ENCODE peak calls at places on chromosomes 4 and X, in four cellular contexts. E is WTC11, M is K562, S is HepG2. U is an unnamed sample.

GRCh38 chrX:50707376-50707775 is 106.6 kb downstream of the SHROOM4 start:
- DNase-seq in M (no peak), S (no peak), E (no peak), U (no peak)

GRCh38 chr4:33715996-33716395 is 2528.3 kb downstream of the ARAP2 start:
- DNase-seq in S (no peak), E (no peak), M (no peak), U (no peak)

GRCh38 chr4:89379541-89380035 is 72.0 kb upstream of the GPRIN3 start:
- DNase-seq in M (no peak), E (no peak), S (no peak), U (no peak)

GRCh38 chrX:107628662-107629532 is 587 bp downstream of the PRPS1 start:
- DNase-seq in M (peak; percentile 50), S (peak; percentile 25), E (peak; percentile 17), U (peak; percentile 50)

GRCh38 chr4:10721616-10722015 is 37.0 kb upstream of the CLNK start:
- DNase-seq in E (no peak), M (no peak), S (no peak), U (no peak)

GRCh38 chr4:4859010-4859798 is at the start of gene MSX1:
- DNase-seq in S (peak; percentile 81), E (peak; percentile 94), M (peak; percentile 97), U (peak; percentile 72)

GRCh38 chr4:140884431-140885058 is 128.4 kb upstream of the TBC1D9 start:
- DNase-seq in E (peak; percentile 59), S (peak; percentile 63), M (peak; percentile 44), U (peak; percentile 45)

GRCh38 chr4:44186850-44187246 is 261.8 kb downstream of the KCTD8 start:
- DNase-seq in M (no peak), S (no peak), E (no peak), U (no peak)

GRCh38 chrX:27236681-27237080 is 226.5 kb downstream of the PPP4R3C start:
- DNase-seq in M (no peak), S (peak; percentile 1), E (no peak), U (no peak)

GRCh38 chr4:81826336-81826735 is 354.6 kb upstream of the RASGEF1B start:
- DNase-seq in S (no peak), E (no peak), M (no peak), U (no peak)

GRCh38 chr4:76611611-76612010 is 176.6 kb downstream of the SHROOM3 start:
- DNase-seq in M (no peak), S (no peak), E (no peak), U (no peak)

GRCh38 chrX:118637997-118638396 is 89.4 kb upstream of the IL13RA1 start:
- DNase-seq in E (no peak), M (no peak), S (peak; percentile 3), U (no peak)

GRCh38 chr4:138749303-138749702 is 266.3 kb upstream of the NOCT start:
- DNase-seq in S (no peak), E (no peak), M (no peak), U (no peak)

GRCh38 chrX:78652971-78653822 is 5.9 kb downstream of the RTL3 start:
- DNase-seq in E (no peak), M (no peak), S (peak; percentile 73), U (peak; percentile 11)

GRCh38 chrX:24364326-24364725 is 3.9 kb downstream of the SUPT20HL1 start:
- DNase-seq in M (no peak), S (no peak), E (no peak), U (no peak)

GRCh38 chrX:75155454-75155829 is 641 bp downstream of the ABCB7 start:
- DNase-seq in M (peak; percentile 11), S (no peak), E (no peak), U (peak; percentile 1)

GRCh38 chrX:133171962-133172708 is 46.0 kb downstream of the TFDP3 start:
- DNase-seq in E (no peak), M (no peak), S (no peak), U (peak; percentile 17)

GRCh38 chrX:104335765-104336164 is 81.0 kb upstream of the ESX1 start:
- DNase-seq in S (no peak), E (no peak), M (no peak), U (peak; percentile 38)

GRCh38 chr4:56909083-56909981 is 1.6 kb downstream of the REST start:
- DNase-seq in S (peak; percentile 28), E (peak; percentile 53), M (no peak), U (peak; percentile 33)

GRCh38 chr4:168877407-168877778 is 132.7 kb downstream of the CBR4 start:
- DNase-seq in M (no peak), E (no peak), S (no peak), U (no peak)

GRCh38 chrX:34886011-34886410 is 56.6 kb upstream of the FAM47B start:
- DNase-seq in E (no peak), S (no peak), M (no peak), U (no peak)

GRCh38 chr4:22502895-22503814 is 12.7 kb downstream of the ADGRA3 start:
- DNase-seq in M (no peak), S (no peak), E (no peak), U (no peak)

GRCh38 chr4:125639182-125639621 is 324.4 kb downstream of the FAT4 start:
- DNase-seq in M (no peak), S (no peak), E (peak; percentile 68), U (no peak)

GRCh38 chr4:42371306-42372063 is 25.8 kb upstream of the SHISA3 start:
- DNase-seq in E (no peak), S (peak; percentile 19), M (no peak), U (peak; percentile 53)

GRCh38 chr4:74376888-74377483 is 12.0 kb downstream of the EREG start:
- DNase-seq in S (peak; percentile 45), M (peak; percentile 60), E (no peak), U (peak; percentile 41)

GRCh38 chr4:128686032-128686465 is 123.5 kb upstream of the JADE1 start:
- DNase-seq in S (peak; percentile 20), M (no peak), E (no peak), U (no peak)

GRCh38 chr4:1082215-1083182 is 30.9 kb downstream of the RNF212 start:
- DNase-seq in M (no peak), S (no peak), E (no peak), U (peak; percentile 71)

GRCh38 chr4:186981161-186981560 is 257.5 kb upstream of the FAT1 start:
- DNase-seq in S (no peak), M (no peak), E (no peak), U (no peak)

GRCh38 chrX:70508296-70508911 is 63.8 kb downstream of the DLG3 start:
- DNase-seq in M (no peak), S (peak; percentile 44), E (no peak), U (no peak)

GRCh38 chr4:88737304-88738015 is 39.8 kb upstream of the NAP1L5 start:
- DNase-seq in M (no peak), S (no peak), E (peak; percentile 20), U (no peak)

GRCh38 chrX:67563469-67564448 is 19.9 kb downstream of the AR start:
- DNase-seq in S (no peak), E (no peak), M (no peak), U (peak; percentile 68)

GRCh38 chr4:115260195-115260594 is 146.8 kb upstream of the NDST4 start:
- DNase-seq in M (no peak), E (no peak), S (no peak), U (no peak)

GRCh38 chrX:135476378-135476777 is 44.1 kb upstream of the INTS6L start:
- DNase-seq in E (no peak), M (no peak), S (no peak), U (no peak)

GRCh38 chr4:140816806-140817205 is 60.6 kb upstream of the TBC1D9 start:
- DNase-seq in S (no peak), E (no peak), M (no peak), U (no peak)

GRCh38 chr4:61838072-61838471 is 637.9 kb downstream of the ADGRL3 start:
- DNase-seq in S (no peak), M (no peak), E (no peak), U (no peak)

GRCh38 chr4:106109929-106110328 is 206.1 kb downstream of the TBCK start:
- DNase-seq in E (no peak), S (no peak), M (no peak), U (no peak)

GRCh38 chr4:28225005-28225404 is 1364.4 kb downstream of the STIM2 start:
- DNase-seq in S (no peak), E (peak; percentile 24), M (no peak), U (peak; percentile 3)

GRCh38 chr4:185470503-185471195 is 884 bp downstream of the CCDC110 start:
- DNase-seq in S (peak; percentile 4), E (no peak), M (no peak), U (peak; percentile 8)
- TF ChIP-seq HMGXB4 in S (no peak), E (no peak), M (no peak), U (no peak)

GRCh38 chr4:113840850-113841249 is 79.3 kb upstream of the CAMK2D start:
- DNase-seq in M (no peak), E (no peak), S (no peak), U (no peak)
- TF ChIP-seq HMGXB4 in M (no peak), E (no peak), S (no peak), U (no peak)

GRCh38 chrX:85243761-85244410 is at the start of the genes SATL1 and ZNF711:
- DNase-seq in E (peak; percentile 74), M (peak; percentile 27), S (peak; percentile 21), U (peak; percentile 14)
- TF ChIP-seq HMGXB4 in E (no peak), M (no peak), S (no peak), U (no peak)

GRCh38 chr4:86965019-86965976 is 30.5 kb downstream of the AFF1 start:
- DNase-seq in S (no peak), E (no peak), M (no peak), U (no peak)

GRCh38 chr4:86967798-86968197 is 33.0 kb downstream of the AFF1 start:
- DNase-seq in M (no peak), E (no peak), S (no peak), U (no peak)

GRCh38 chr4:86963697-86964096 is 28.9 kb downstream of the AFF1 start:
- DNase-seq in M (no peak), S (no peak), E (no peak), U (peak; percentile 78)

GRCh38 chr4:86968477-86969015 is 33.7 kb downstream of the AFF1 start:
- DNase-seq in E (no peak), S (no peak), M (no peak), U (no peak)

GRCh38 chr4:86967061-86967460 is 32.2 kb downstream of the AFF1 start:
- DNase-seq in S (no peak), M (no peak), E (no peak), U (no peak)
- TF ChIP-seq HMGXB4 in S (no peak), M (no peak), E (no peak), U (no peak)

GRCh38 chr4:153988446-153988845 is 199.6 kb upstream of the SFRP2 start:
- DNase-seq in E (no peak), M (no peak), S (no peak), U (no peak)

GRCh38 chr4:153987291-153987690 is 198.4 kb upstream of the SFRP2 start:
- DNase-seq in S (no peak), M (no peak), E (no peak), U (no peak)

GRCh38 chr4:153989505-153989904 is 200.6 kb upstream of the SFRP2 start:
- DNase-seq in S (no peak), M (no peak), E (no peak), U (no peak)
- TF ChIP-seq HMGXB4 in S (no peak), M (no peak), E (no peak), U (no peak)

GRCh38 chrX:22296871-22297270 is 24.2 kb downstream of the CBLL2 start:
- DNase-seq in M (no peak), E (no peak), S (no peak), U (no peak)

DNA sequence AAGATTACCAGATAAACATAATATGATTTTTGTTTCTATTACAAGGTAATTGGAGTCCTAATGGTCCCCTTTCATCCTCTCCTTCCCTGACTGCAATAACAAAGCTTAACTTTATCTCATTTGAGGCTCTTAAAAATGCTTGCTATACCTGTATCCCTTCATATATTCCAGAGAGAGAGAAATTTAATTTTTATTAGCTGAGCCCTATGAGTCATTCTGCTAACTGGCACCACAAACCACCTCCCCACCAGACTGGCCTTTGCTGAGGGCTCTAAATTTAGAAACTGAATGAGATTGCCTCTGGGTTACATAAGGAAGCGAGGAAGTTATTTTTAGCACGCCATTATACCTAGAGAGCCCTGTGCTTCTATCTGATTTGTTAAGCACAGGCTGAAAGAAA is 27.4 kb downstream of the CBLL2 start:
- DNase-seq in S (no peak), E (no peak), M (no peak), U (peak; percentile 5)
- TF ChIP-seq HMGXB4 in S (no peak), E (no peak), M (no peak), U (no peak)